ENCODE peak calls at places on chromosomes 11 and 22, in six cellular contexts. I, M, H, C, N and Z are unnamed samples. For H3K27me3, the result is how much of the 10 kb centered on the place peaks cover.

GRCh38 chr11:62394825-62395538 is 23.9 kb upstream of the SCGB1A1 start:
- DNase-seq in I (peak), M (peak), H (peak), C (peak), N (peak), Z (peak)

GRCh38 chr22:40965936-40966557 is 14.9 kb downstream of the RBX1 start:
- DNase-seq in I (no peak), M (no peak), H (no peak), C (no peak), N (no peak), Z (no peak)

GRCh38 chr22:47872761-47873535 is 1110.5 kb downstream of the TBC1D22A start:
- DNase-seq in I (no peak), M (no peak), H (no peak), C (no peak), N (no peak), Z (no peak)

GRCh38 chr22:39293766-39294368 is 25.6 kb downstream of the RPL3 start:
- DNase-seq in I (no peak), M (no peak), H (no peak), C (no peak), N (no peak), Z (no peak)

GRCh38 chr11:35618497-35619029 is 303 bp downstream of the FJX1 start:
- DNase-seq in I (no peak), M (peak), H (peak), C (no peak), N (peak), Z (no peak)

GRCh38 chr11:69642549-69642912 is 1.6 kb downstream of the CCND1 start:
- DNase-seq in I (no peak), M (peak), H (peak), C (no peak), N (peak), Z (no peak)

GRCh38 chr11:32421992-32422391 is 13.3 kb downstream of the WT1 start:
- DNase-seq in I (no peak), M (no peak), H (no peak), C (no peak), N (no peak), Z (no peak)

GRCh38 chr11:35549787-35550186 is 24.4 kb upstream of the PAMR1 start:
- DNase-seq in I (peak), M (peak), H (no peak), C (no peak), N (no peak), Z (no peak)

GRCh38 chr22:28430656-28431055 is 249.0 kb downstream of the TTC28 start:
- DNase-seq in I (no peak), M (peak), H (no peak), C (no peak), N (no peak), Z (no peak)

GRCh38 chr11:86625981-86626380 is 46.4 kb downstream of the ME3 start:
- DNase-seq in I (no peak), M (no peak), H (no peak), C (no peak), N (no peak), Z (no peak)

GRCh38 chr11:19673924-19674390 is 38.7 kb upstream of the NAV2 start:
- DNase-seq in I (no peak), M (no peak), H (peak), C (peak), N (peak), Z (peak)

GRCh38 chr11:70129051-70129592 is 51.0 kb downstream of the ANO1 start:
- DNase-seq in I (no peak), M (no peak), H (peak), C (peak), N (no peak), Z (no peak)

GRCh38 chr11:65586676-65587075 is 8.9 kb downstream of the KCNK7 start:
- DNase-seq in I (no peak), M (no peak), H (peak), C (no peak), N (no peak), Z (no peak)

GRCh38 chr11:114257621-114258558 is 38.3 kb upstream of the NNMT start:
- DNase-seq in I (no peak), M (peak), H (peak), C (peak), N (peak), Z (no peak)

GRCh38 chr22:46070722-46071450 is 79.4 kb upstream of the PPARA start:
- DNase-seq in I (no peak), M (peak), H (peak), C (no peak), N (peak), Z (no peak)

GRCh38 chr11:72039108-72039850 is 40.6 kb downstream of the IL18BP start:
- DNase-seq in I (no peak), M (peak), H (peak), C (no peak), N (no peak), Z (no peak)

GRCh38 chr11:8786933-8787332 is 104.3 kb downstream of the RPL27A start:
- DNase-seq in I (no peak), M (peak), H (no peak), C (no peak), N (no peak), Z (no peak)

GRCh38 chr22:36928826-36929535 is 15.6 kb downstream of the CSF2RB start:
- DNase-seq in I (no peak), M (no peak), H (no peak), C (no peak), N (no peak), Z (no peak)

GRCh38 chr11:43852057-43852636 is 28.5 kb upstream of the ALKBH3 start:
- DNase-seq in I (no peak), M (peak), H (peak), C (no peak), N (peak), Z (no peak)

GRCh38 chr11:21142007-21142406 is 472.6 kb downstream of the NELL1 start:
- DNase-seq in I (no peak), M (no peak), H (no peak), C (no peak), N (no peak), Z (no peak)

GRCh38 chr22:26853071-26853470 is 195.7 kb downstream of the MIAT start:
- DNase-seq in I (no peak), M (no peak), H (no peak), C (no peak), N (no peak), Z (no peak)

GRCh38 chr11:130068986-130069683 is 559 bp upstream of the APLP2 start:
- DNase-seq in I (peak), M (peak), H (peak), C (peak), N (peak), Z (peak)

GRCh38 chr22:42375982-42376381 is 56.2 kb downstream of the NFAM1 start:
- DNase-seq in I (no peak), M (no peak), H (peak), C (no peak), N (peak), Z (no peak)

GRCh38 chr11:64238999-64239398 is 1.9 kb upstream of the FKBP2 start:
- DNase-seq in I (no peak), M (no peak), H (no peak), C (no peak), N (no peak), Z (no peak)

GRCh38 chr11:8906629-8907028 is 4.4 kb upstream of the AKIP1 start:
- DNase-seq in I (peak), M (peak), H (no peak), C (no peak), N (no peak), Z (no peak)

GRCh38 chr22:29938285-29938693 is 55.3 kb downstream of the MTMR3 start:
- DNase-seq in I (no peak), M (no peak), H (no peak), C (no peak), N (no peak), Z (no peak)

GRCh38 chr11:65709661-65710060 is 2.4 kb upstream of the KAT5 start:
- DNase-seq in I (no peak), M (no peak), H (no peak), C (no peak), N (no peak), Z (no peak)

GRCh38 chr11:100981196-100981824 is 148.3 kb downstream of the PGR start:
- DNase-seq in I (no peak), M (no peak), H (no peak), C (no peak), N (no peak), Z (no peak)

GRCh38 chr11:65013692-65014145 is 241 bp upstream of the ARL2 start:
- DNase-seq in I (no peak), M (peak), H (peak), C (peak), N (peak), Z (peak)

GRCh38 chr11:108144615-108145014 is 23.2 kb downstream of the ACAT1 start:
- DNase-seq in I (no peak), M (no peak), H (no peak), C (no peak), N (no peak), Z (no peak)

GRCh38 chr11:46240371-46240770 is 37.1 kb upstream of the CREB3L1 start:
- DNase-seq in I (no peak), M (peak), H (no peak), C (no peak), N (no peak), Z (no peak)

GRCh38 chr11:65796726-65797601 is 10.1 kb downstream of the OVOL1 start:
- DNase-seq in I (no peak), M (no peak), H (no peak), C (no peak), N (no peak), Z (no peak)

GRCh38 chr22:43446037-43446803 is 34.4 kb downstream of the MPPED1 start:
- DNase-seq in I (no peak), M (no peak), H (no peak), C (no peak), N (no peak), Z (no peak)

GRCh38 chr11:74306440-74307175 is 4.8 kb downstream of the P4HA3 start:
- DNase-seq in I (no peak), M (no peak), H (no peak), C (no peak), N (no peak), Z (no peak)

GRCh38 chr11:17578296-17578695 is 31.2 kb downstream of the OTOG start:
- DNase-seq in I (no peak), M (no peak), H (no peak), C (no peak), N (peak), Z (no peak)

GRCh38 chr11:65362320-65362931 is 7.9 kb downstream of the TIGD3 start:
- DNase-seq in I (no peak), M (no peak), H (peak), C (no peak), N (no peak), Z (no peak)

GRCh38 chr11:76672431-76673163 is 2.0 kb upstream of the LRRC32 start:
- DNase-seq in I (no peak), M (no peak), H (no peak), C (no peak), N (no peak), Z (no peak)

DNA sequence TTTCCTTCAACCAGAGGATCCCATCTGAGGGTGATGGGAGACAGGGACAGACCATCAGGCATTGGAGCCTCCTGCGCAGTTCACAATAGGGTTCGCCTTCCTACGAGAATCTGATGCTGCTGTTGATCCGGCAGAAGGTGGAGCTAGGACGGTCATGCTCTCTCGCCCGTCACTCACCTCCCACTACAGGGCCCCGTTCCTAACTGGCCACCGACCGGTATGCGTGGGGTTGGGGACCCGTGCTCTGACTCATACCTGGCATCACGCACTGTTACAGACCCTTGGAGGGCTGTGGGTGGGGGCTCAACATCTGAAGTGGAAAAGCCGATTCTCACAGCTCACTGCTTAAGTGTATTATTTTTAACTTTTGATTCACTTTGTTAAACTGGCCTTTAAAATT is 402.3 kb downstream of the BRD1 start:
- DNase-seq in I (no peak), M (no peak), H (no peak), C (no peak), N (no peak), Z (no peak)
- H3K27me3 ChIP-seq in I (under half), M (under half), H (under half), C (under half), N (under half), Z (under half)

GRCh38 chr22:19728271-19728670 is 4.9 kb downstream of the GP1BB start:
- DNase-seq in I (no peak), M (no peak), H (no peak), C (no peak), N (no peak), Z (no peak)
- H3K27me3 ChIP-seq in I (under half), M (under half), H (under half), C (under half), N (under half), Z (under half)

GRCh38 chr11:118909619-118910308 is 16.0 kb downstream of the BCL9L start:
- DNase-seq in I (no peak), M (no peak), H (peak), C (no peak), N (no peak), Z (no peak)
- H3K27me3 ChIP-seq in I (under half), M (under half), H (under half), C (under half), N (under half), Z (under half)

DNA sequence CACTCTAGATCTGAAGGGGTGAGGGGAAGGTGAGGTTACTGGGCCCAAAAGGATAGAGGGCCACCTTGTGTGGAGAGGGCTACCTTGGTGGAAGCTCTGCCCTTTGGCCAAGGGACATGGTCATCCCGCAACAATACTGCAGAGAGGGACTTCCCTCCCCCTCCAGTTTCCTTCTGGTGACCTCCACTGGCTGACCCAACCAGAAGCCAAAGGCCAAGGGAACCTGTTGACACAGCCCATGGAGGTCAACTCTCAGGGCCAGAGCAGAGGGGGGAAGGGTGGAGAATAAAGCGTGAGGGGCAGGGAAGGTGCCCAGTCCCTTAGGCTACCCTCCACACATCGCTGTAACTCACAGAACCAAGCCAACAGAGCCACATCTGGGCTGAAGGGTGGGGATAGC is 15.0 kb upstream of the RHOD start:
- DNase-seq in I (no peak), M (no peak), H (no peak), C (no peak), N (no peak), Z (no peak)
- H3K27me3 ChIP-seq in I (under half), M (under half), H (under half), C (under half), N (under half), Z (under half)

DNA sequence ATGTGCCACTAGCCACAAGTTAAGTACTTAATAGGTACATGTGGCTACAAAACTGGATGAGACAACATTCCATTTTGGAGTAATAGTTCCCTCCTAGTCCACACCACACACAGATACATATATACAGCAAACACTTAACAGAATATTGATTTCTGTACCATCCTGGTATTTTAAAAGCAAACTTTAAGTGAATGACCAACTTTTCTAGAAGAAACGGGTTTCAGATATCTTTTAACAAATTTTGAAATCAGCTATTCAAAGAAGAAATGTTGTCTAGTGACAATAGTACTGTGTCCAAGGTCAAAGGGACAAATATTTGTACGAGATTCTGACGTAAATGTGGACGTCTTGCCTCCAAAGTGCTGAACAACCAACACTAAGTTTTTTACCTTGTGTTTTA is 12.3 kb upstream of the CARD16 start:
- DNase-seq in I (no peak), M (no peak), H (no peak), C (no peak), N (no peak), Z (no peak)
- H3K27me3 ChIP-seq in I (under half), M (under half), H (under half), C (under half), N (under half), Z (under half)

GRCh38 chr11:112962854-112963367 is 1.7 kb downstream of the NCAM1 start:
- DNase-seq in I (no peak), M (no peak), H (peak), C (no peak), N (peak), Z (peak)

GRCh38 chr11:112961146-112961668 is at the start of gene NCAM1:
- DNase-seq in I (no peak), M (peak), H (peak), C (no peak), N (peak), Z (peak)

GRCh38 chr11:112963368-112963955 is 2.2 kb downstream of the NCAM1 start:
- DNase-seq in I (no peak), M (no peak), H (peak), C (no peak), N (peak), Z (no peak)

GRCh38 chr11:112958670-112959069 is 2.5 kb upstream of the NCAM1 start:
- DNase-seq in I (peak), M (no peak), H (no peak), C (no peak), N (no peak), Z (no peak)

DNA sequence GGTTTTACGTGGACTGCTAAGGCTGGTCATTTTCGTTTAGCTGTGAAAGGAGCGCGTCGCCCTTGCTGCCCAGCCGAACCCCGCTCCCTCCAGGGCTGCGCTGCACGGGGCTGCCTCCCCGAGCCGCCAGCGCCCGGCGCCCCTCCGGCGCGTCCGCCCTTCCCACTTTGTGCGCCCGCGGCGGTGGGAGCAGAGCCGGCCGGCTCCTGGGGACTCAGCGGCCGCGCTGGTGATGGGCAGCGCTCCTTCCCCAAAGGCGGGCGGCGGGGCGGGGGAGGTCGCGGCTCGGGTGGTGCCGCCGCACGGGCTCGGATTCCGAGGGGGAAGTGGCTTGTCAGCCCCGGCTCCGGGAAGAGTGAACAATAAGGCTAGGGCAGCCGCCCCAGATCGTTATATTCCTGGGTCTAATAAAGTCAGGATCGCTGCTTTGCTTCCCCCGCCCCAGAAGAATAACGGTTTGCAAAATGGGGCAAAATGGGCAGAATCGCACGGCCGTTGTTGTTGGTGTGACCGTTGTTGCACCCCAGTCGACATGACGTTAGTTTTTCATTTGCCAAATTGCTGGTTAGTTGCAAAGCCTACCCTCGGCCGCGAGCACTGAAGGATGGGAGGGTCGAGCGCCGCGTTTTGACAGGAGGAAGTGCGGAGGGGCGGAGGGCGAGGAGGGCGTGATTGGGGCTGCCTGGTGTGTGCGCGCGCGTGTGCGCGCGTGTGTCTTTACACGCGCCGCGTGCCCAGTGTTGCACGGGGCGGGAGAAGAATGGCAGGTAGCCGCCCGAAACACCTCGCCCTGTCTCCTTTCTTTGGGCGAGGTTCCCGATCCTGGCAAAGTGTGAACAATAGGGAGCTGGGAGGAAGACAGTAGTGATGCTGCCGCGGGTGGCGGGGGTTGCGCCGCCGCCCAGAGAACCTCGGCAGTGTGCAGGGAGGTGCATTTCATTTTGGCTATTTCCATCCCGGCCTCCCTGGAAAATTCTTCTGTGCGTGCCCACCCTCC is 829 bp downstream of the NCAM1 start:
- DNase-seq in I (no peak), M (peak), H (peak), C (no peak), N (peak), Z (no peak)
- H3K27me3 ChIP-seq in I (under half), M (under half), H (under half), C (under half), N (under half), Z (under half)